ENCODE peak calls at places on chromosomes 16 and 17, in seven cellular contexts. G, I, U, J, P, X and R are unnamed samples.

GRCh38 chr17:48127371-48128051 is 19.9 kb downstream of the SNX11 start:
- DNase-seq in G (no peak), I (peak; percentile 25), U (peak; percentile 68), J (no peak), P (no peak), X (no peak), R (no peak)

GRCh38 chr16:29312835-29313558 is 93.5 kb downstream of the NPIPB11 start:
- DNase-seq in G (no peak), I (peak; percentile 41), U (no peak), J (no peak), P (no peak), X (no peak), R (no peak)

GRCh38 chr17:40499551-40500189 is 1.8 kb downstream of the TNS4 start:
- DNase-seq in G (peak; percentile 89), I (peak; percentile 86), U (no peak), J (peak; percentile 87), P (peak; percentile 85), X (peak; percentile 60), R (peak; percentile 84)

GRCh38 chr17:79657036-79657435 is 46.2 kb upstream of the RBFOX3 start:
- DNase-seq in G (peak; percentile 16), I (no peak), U (no peak), J (no peak), P (no peak), X (no peak), R (no peak)

GRCh38 chr17:8788998-8789397 is 10.2 kb downstream of the MFSD6L start:
- DNase-seq in G (no peak), I (no peak), U (no peak), J (no peak), P (no peak), X (no peak), R (no peak)

GRCh38 chr16:89320717-89321501 is 103.4 kb downstream of the ZNF778 start:
- DNase-seq in G (no peak), I (peak; percentile 86), U (no peak), J (peak; percentile 71), P (no peak), X (peak; percentile 61), R (no peak)

GRCh38 chr17:76370261-76370993 is 14.0 kb upstream of the SPHK1 start:
- DNase-seq in G (no peak), I (peak; percentile 41), U (peak; percentile 71), J (peak; percentile 90), P (peak; percentile 60), X (peak; percentile 98), R (peak; percentile 47)

GRCh38 chr17:29151567-29151966 is 28.6 kb downstream of the MYO18A start:
- DNase-seq in G (no peak), I (no peak), U (peak; percentile 60), J (no peak), P (no peak), X (peak; percentile 73), R (no peak)

GRCh38 chr16:1306344-1306743 is 3.1 kb upstream of the UBE2I start:
- DNase-seq in G (no peak), I (no peak), U (no peak), J (no peak), P (no peak), X (no peak), R (no peak)

GRCh38 chr16:13997933-13998332 is 73.2 kb upstream of the MRTFB start:
- DNase-seq in G (no peak), I (no peak), U (no peak), J (no peak), P (no peak), X (no peak), R (no peak)

DNA sequence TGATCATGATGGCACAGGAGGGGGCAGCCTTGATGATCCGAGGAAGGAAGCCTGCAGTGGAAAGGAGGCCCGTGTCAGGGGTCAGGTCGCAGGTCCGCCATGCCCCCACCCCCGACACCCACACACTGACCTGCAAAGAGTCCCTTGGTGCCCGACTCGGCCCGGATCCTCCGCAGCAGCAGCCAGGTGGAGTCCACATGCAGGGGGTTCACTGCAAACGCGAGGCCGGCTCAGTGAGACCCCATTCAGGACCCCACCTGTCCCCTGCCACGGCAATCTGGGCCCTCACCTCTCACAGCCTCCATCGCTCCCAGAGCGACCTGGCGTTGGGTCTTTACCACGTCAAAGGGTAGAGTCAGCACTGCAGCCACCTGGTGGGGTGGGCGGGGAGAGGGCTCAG is 4.6 kb downstream of the SLC25A39 start:
- DNase-seq in G (no peak), I (no peak), U (no peak), J (no peak), P (no peak), X (no peak), R (no peak)
- TF ChIP-seq CTCF in G (no peak), I (no peak), U (no peak), J (no peak), P (no peak), X (no peak), R (no peak)

GRCh38 chr16:56670640-56670934 is 973 bp downstream of the MT1H start:
- DNase-seq in G (no peak), I (no peak), U (no peak), J (no peak), P (no peak), X (no peak), R (no peak)
- H3K27me3 ChIP-seq in G (peaks cover 60% of the 10 kb centered on the region), I (peaks cover 68% of the 10 kb centered on the region), U (peaks cover 36% of the 10 kb centered on the region), J (peaks cover 45% of the 10 kb centered on the region), P (no peaks in the 10 kb centered on the region), X (peaks cover 53% of the 10 kb centered on the region), R (peaks cover 3% of the 10 kb centered on the region)

GRCh38 chr17:56314026-56314425 is 160.8 kb downstream of the ANKFN1 start:
- DNase-seq in G (no peak), I (no peak), U (no peak), J (no peak), P (no peak), X (peak; percentile 11), R (no peak)

GRCh38 chr17:56310780-56311179 is 157.5 kb downstream of the ANKFN1 start:
- DNase-seq in G (no peak), I (no peak), U (no peak), J (no peak), P (no peak), X (no peak), R (no peak)

GRCh38 chr17:56313201-56313600 is 159.9 kb downstream of the ANKFN1 start:
- DNase-seq in G (no peak), I (no peak), U (no peak), J (no peak), P (no peak), X (no peak), R (no peak)

GRCh38 chr17:56305017-56305416 is 151.7 kb downstream of the ANKFN1 start:
- DNase-seq in G (no peak), I (no peak), U (no peak), J (no peak), P (no peak), X (no peak), R (no peak)

DNA sequence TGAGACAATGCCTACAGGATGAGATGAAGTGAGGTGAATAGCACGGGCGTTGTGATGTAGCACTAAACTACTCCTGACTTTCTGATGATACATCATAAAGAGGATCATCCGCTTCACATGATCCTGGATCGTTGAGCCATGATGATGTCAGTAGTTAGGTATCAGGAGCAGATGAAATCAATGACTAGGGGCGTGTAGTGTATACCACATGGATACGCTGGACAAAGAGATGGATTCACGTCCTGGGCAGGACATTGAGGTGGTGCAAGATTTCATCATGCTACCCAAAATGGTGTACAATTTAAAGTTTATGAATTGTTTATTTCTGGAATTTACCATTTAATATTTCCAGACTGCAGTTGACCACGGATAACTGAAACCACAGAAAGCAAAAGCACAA is 156.6 kb downstream of the ANKFN1 start:
- DNase-seq in G (no peak), I (no peak), U (no peak), J (no peak), P (no peak), X (peak; percentile 78), R (no peak)
- TF ChIP-seq CTCF in G (no peak), I (no peak), U (no peak), J (no peak), P (no peak), X (no peak), R (no peak)

DNA sequence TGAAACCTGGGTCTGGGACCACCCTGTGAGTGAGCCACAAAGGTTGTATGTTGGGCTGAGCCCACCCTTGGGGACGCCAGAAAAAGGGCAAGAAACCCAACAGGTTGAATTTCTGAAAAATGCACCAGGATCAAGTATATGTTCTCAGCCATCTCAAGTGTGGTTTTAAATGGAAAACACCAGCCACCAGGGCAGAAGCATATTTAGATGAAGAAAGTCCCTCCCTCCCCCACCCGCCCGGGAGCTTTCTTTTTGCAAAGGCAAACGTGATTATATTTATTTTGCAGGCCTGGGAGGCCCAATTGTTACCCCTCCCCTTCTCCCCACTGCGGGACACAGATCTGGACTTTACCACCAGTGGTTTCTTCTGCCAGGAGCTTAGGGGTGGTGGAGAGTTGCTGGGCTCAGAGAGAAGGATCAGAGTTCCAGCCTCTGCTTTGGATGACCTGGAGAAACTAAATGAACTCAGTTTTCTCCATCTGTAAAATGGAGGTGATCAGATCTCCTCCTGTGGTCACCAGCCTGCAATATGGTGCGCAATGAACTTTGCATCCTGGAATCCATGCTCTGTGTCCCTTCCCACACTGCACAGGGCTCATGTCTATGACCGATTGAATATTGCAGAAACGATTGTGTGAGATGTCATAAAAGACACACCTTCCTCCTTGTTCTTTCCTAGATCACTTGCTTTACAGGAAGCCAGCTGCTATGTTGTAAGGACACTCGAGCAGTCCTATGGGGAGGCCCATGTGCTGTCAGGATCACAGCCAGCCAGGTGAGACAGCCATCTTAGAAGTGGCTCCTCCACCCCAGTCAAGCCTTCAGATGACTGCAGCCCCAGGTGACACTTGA is 21.0 kb upstream of the NGFR start:
- DNase-seq in G (no peak), I (no peak), U (no peak), J (no peak), P (no peak), X (no peak), R (no peak)
- H3K27me3 ChIP-seq in G (peaks cover 3% of the 10 kb centered on the region), I (peaks cover 6% of the 10 kb centered on the region), U (peaks cover 68% of the 10 kb centered on the region), J (peaks cover 16% of the 10 kb centered on the region), P (no peaks in the 10 kb centered on the region), X (peaks cover 81% of the 10 kb centered on the region), R (no peaks in the 10 kb centered on the region)

DNA sequence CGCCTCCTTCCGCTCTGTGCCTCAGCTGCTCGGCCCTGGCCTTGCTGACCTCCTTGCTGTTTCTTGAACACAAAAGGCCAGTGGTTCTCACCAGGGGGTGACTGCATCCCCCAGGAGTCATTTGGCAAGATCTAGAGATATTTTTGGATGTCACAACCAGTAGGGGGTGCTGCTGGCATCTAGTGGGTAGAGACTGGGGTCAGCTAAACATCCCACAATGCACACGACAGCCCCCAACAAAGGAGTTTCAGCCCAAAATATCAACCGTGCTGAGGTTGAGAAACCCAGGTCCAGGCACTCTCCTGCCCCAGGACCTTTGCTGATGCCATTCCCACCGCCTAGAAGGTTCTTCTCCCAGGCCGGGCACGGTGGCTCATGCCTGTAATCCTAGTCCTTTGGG is 39.7 kb downstream of the ABCC6 start:
- DNase-seq in G (peak; percentile 73), I (no peak), U (no peak), J (no peak), P (no peak), X (no peak), R (no peak)
- TF ChIP-seq CTCF in G (peak; percentile 52), I (peak; percentile 38), U (peak; percentile 26), J (no peak), P (no peak), X (peak; percentile 2), R (no peak)

DNA sequence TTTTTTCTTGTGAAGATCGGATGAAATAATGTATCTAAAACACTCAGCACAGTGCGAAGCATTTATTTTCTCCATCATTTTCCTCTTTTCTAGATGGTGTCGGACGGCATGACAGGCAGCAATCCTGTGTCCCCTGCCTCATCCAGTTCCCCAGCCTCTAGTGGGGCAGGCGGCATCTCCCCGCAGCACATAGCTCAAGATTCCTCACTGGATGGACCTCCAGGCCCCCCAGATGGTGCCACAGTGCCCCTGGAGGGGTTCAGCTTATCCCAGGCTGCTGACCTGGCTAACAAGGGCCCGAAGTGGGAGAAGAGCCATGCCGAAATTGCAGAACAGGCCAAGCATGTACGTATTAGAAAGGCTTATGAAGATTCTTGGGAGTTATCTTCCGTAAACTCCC is 5.0 kb downstream of the SRCAP start:
- DNase-seq in G (no peak), I (no peak), U (no peak), J (no peak), P (no peak), X (no peak), R (no peak)
- H3K27me3 ChIP-seq in G (no peaks in the 10 kb centered on the region), I (no peaks in the 10 kb centered on the region), U (no peaks in the 10 kb centered on the region), J (no peaks in the 10 kb centered on the region), P (no peaks in the 10 kb centered on the region), X (no peaks in the 10 kb centered on the region), R (no peaks in the 10 kb centered on the region)